ENCODE peak calls at places on chromosomes 3 and 15, in five cellular contexts. P is heart left ventricle, W is mammary epithelial cell, A is fibroblast of the aortic adventitia, I is A549. T is an unnamed sample.

GRCh38 chr3:126888186-126888760 is 94.6 kb upstream of the PLXNA1 start:
- DNase-seq in I (no peak), P (no peak), A (no peak), W (no peak), T (no peak)

GRCh38 chr3:117510396-117510795 is 800.8 kb downstream of the TUSC7 start:
- DNase-seq in P (no peak), I (no peak), A (peak; percentile 83), W (no peak), T (no peak)

GRCh38 chr15:64340355-64340754 is 15.6 kb downstream of the CSNK1G1 start:
- DNase-seq in P (no peak), I (no peak), A (no peak), W (no peak), T (no peak)

GRCh38 chr15:51493892-51494291 is 128.7 kb downstream of the DMXL2 start:
- DNase-seq in P (no peak), A (peak; percentile 24), W (no peak), I (no peak), T (no peak)

GRCh38 chr3:63877737-63878393 is 14.2 kb downstream of the ATXN7 start:
- DNase-seq in I (no peak), P (no peak), A (peak; percentile 33), W (peak; percentile 43), T (no peak)

GRCh38 chr3:112132088-112132487 is 960 bp downstream of the GCSAM start:
- DNase-seq in P (no peak), A (no peak), W (no peak), I (no peak), T (no peak)

GRCh38 chr3:105866656-105867653 is 1.9 kb downstream of the CBLB start:
- DNase-seq in W (peak; percentile 33), A (peak; percentile 66), I (no peak), P (no peak), T (no peak)

GRCh38 chr15:70327328-70328136 is 229.8 kb upstream of the TLE3 start:
- DNase-seq in I (no peak), A (peak; percentile 95), P (no peak), W (peak; percentile 65), T (no peak)

GRCh38 chr3:151873433-151873832 is at the start of gene SUCNR1:
- DNase-seq in P (no peak), W (no peak), I (no peak), A (no peak), T (no peak)

GRCh38 chr3:169241575-169241927 is 422.0 kb downstream of the MECOM start:
- DNase-seq in P (no peak), A (peak; percentile 88), I (no peak), W (peak; percentile 26), T (no peak)

GRCh38 chr3:187136936-187137335 is 2.4 kb downstream of the RPL39L start:
- DNase-seq in P (no peak), W (peak; percentile 92), A (peak; percentile 42), I (no peak), T (no peak)

GRCh38 chr3:170417090-170417489 is 1.6 kb upstream of the CLDN11 start:
- DNase-seq in I (no peak), P (no peak), A (no peak), W (no peak), T (no peak)

GRCh38 chr3:170419301-170420087 is 826 bp downstream of the CLDN11 start:
- DNase-seq in P (no peak), I (no peak), W (no peak), A (peak; percentile 38), T (no peak)

GRCh38 chr3:170420307-170420821 is 1.7 kb downstream of the CLDN11 start:
- DNase-seq in W (no peak), P (no peak), A (peak; percentile 55), I (no peak), T (no peak)

GRCh38 chr3:170421147-170421641 is 2.5 kb downstream of the CLDN11 start:
- DNase-seq in A (peak; percentile 48), I (no peak), W (no peak), P (no peak), T (no peak)

GRCh38 chr3:170418422-170419300 is at the start of gene CLDN11:
- DNase-seq in A (peak; percentile 68), W (no peak), P (peak; percentile 64), I (no peak), T (peak; percentile 27)
- H3K4me3 ChIP-seq in A (peak within 1 kb of the TSS; percentile 81), W (peak within 1 kb of the TSS; percentile 21), P (peak within 1 kb of the TSS; percentile 50), I (no peak within 1 kb of the TSS), T (peak within 1 kb of the TSS; percentile 38)

DNA sequence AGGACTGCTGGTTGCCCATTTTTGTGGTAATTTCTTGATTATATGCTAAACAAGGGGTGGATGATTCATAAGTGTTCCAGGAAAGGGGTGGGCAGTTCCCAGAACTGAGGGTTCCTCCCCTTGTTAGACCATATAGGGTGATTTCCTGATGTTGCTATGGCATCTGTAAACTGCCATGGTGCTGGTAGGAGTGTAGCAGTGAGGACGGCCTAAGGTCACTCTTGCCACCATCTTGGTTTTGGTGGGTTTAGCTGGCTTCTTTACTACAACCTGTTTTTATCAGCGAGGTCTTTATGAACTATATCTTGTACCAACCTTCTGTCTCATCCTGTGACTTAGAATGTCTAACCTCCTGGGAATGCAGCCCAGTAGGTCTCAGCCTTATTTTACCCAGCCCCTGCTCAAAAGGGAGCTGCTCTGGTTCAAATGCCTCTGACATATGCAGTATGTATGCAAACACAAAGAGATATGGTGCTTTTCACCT is 46.2 kb downstream of the C3orf38 start:
- DNase-seq in W (no peak), P (no peak), I (no peak), A (peak; percentile 47), T (no peak)
- H3K4me3 ChIP-seq in W (no peak overlapping the region), P (no peak overlapping the region), I (no peak overlapping the region), A (no peak overlapping the region), T (no peak overlapping the region)

GRCh38 chr15:67097424-67097823 is 32.0 kb downstream of the SMAD3 start:
- DNase-seq in I (no peak), A (no peak), P (no peak), W (no peak), T (no peak)
- H3K4me3 ChIP-seq in I (no peak overlapping the region), A (no peak overlapping the region), P (no peak overlapping the region), W (no peak overlapping the region), T (no peak overlapping the region)

GRCh38 chr3:172705166-172705565 is 5.7 kb downstream of the NCEH1 start:
- DNase-seq in P (no peak), I (no peak), A (no peak), W (no peak), T (no peak)

GRCh38 chr3:172710709-172711456 is at the start of gene NCEH1:
- DNase-seq in I (peak; percentile 95), A (peak; percentile 98), W (peak; percentile 98), P (peak; percentile 92), T (peak; percentile 92)

GRCh38 chr3:172709776-172710708 is 825 bp downstream of the NCEH1 start:
- DNase-seq in W (peak; percentile 30), P (peak; percentile 70), I (no peak), A (peak; percentile 57), T (peak; percentile 44)

GRCh38 chr3:172708905-172709775 is 1.7 kb downstream of the NCEH1 start:
- DNase-seq in I (no peak), A (no peak), W (peak; percentile 14), P (no peak), T (no peak)

GRCh38 chr3:172707967-172708366 is 2.9 kb downstream of the NCEH1 start:
- DNase-seq in W (peak; percentile 13), I (no peak), A (peak; percentile 92), P (no peak), T (no peak)
- H3K4me3 ChIP-seq in W (no peak overlapping the region), I (no peak overlapping the region), A (no peak overlapping the region), P (no peak overlapping the region), T (no peak overlapping the region)

DNA sequence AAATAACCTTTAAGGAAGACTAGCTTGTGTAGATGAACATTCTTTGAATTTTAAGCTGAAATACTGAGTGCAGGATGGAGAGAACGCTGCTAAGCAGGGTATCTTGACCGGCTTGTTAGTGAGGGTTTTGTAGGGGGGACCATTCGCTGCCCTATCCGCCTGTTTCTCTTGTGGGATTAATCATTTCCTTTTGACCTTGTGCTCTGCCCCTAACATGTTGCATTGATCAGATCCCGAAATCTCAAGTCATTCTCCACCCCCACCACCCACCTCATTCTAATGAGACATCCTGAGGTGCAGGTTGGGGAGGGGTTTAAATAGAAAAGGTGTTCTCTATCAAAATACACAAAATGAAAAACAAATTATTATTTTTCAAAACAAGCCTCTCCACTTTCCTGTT is 32.8 kb downstream of the TRIM71 start:
- DNase-seq in W (no peak), I (no peak), P (no peak), A (no peak), T (no peak)
- H3K4me3 ChIP-seq in W (no peak overlapping the region), I (no peak overlapping the region), P (no peak overlapping the region), A (no peak overlapping the region), T (no peak overlapping the region)